ENCODE peak calls at places on chromosomes 12 and 14, in six cellular contexts. B is AG20443, P is iPS-NIHi11, E is retina, L is lung, F is BJ. G is an unnamed sample.

GRCh38 chr12:66699738-66700482 is 21.0 kb upstream of the GRIP1 start:
- DNase-seq in B (no peak), P (no peak), E (no peak), L (no peak), F (no peak), G (peak)

GRCh38 chr12:18443768-18444437 is 182.6 kb downstream of the PIK3C2G start:
- DNase-seq in B (peak), P (no peak), E (no peak), L (no peak), F (no peak), G (peak)

GRCh38 chr12:18430425-18431048 is 169.2 kb downstream of the PIK3C2G start:
- DNase-seq in B (peak), P (peak), E (peak), L (peak), F (no peak), G (peak)

GRCh38 chr12:98060421-98060820 is 455.0 kb upstream of the TMPO start:
- DNase-seq in B (no peak), P (no peak), E (no peak), L (no peak), F (no peak), G (no peak)

GRCh38 chr14:55382483-55382882 is 29.1 kb downstream of the ATG14 start:
- DNase-seq in B (no peak), P (no peak), E (no peak), L (no peak), F (no peak), G (no peak)

GRCh38 chr14:61042220-61042619 is 61.2 kb downstream of the SLC38A6 start:
- DNase-seq in B (no peak), P (no peak), E (no peak), L (no peak), F (no peak), G (no peak)

GRCh38 chr12:3005736-3006135 is 46.5 kb downstream of the TEAD4 start:
- DNase-seq in B (no peak), P (no peak), E (no peak), L (no peak), F (no peak), G (no peak)

GRCh38 chr14:103188691-103189480 is 65.6 kb downstream of the TNFAIP2 start:
- DNase-seq in B (peak), P (peak), E (no peak), L (no peak), F (no peak), G (no peak)

GRCh38 chr14:77185093-77185465 is 3.5 kb downstream of the TMEM63C start:
- DNase-seq in B (peak), P (no peak), E (no peak), L (no peak), F (no peak), G (no peak)

GRCh38 chr14:92657457-92658142 is 90.8 kb downstream of the LGMN start:
- DNase-seq in B (no peak), P (no peak), E (no peak), L (peak), F (no peak), G (no peak)

GRCh38 chr12:70236990-70237389 is 6.2 kb upstream of the CNOT2 start:
- DNase-seq in B (no peak), P (peak), E (no peak), L (no peak), F (no peak), G (no peak)

GRCh38 chr12:100612557-100612956 is 39.1 kb downstream of the GAS2L3 start:
- DNase-seq in B (no peak), P (no peak), E (no peak), L (no peak), F (no peak), G (no peak)

GRCh38 chr14:72643317-72643801 is 250.5 kb downstream of the DPF3 start:
- DNase-seq in B (peak), P (no peak), E (peak), L (no peak), F (peak), G (peak)

GRCh38 chr12:31220633-31221565 is 105.1 kb downstream of the SINHCAF start:
- DNase-seq in B (no peak), P (no peak), E (no peak), L (no peak), F (no peak), G (peak)

GRCh38 chr12:101891462-101891971 is 14.1 kb downstream of the DRAM1 start:
- DNase-seq in B (peak), P (no peak), E (no peak), L (peak), F (peak), G (peak)

GRCh38 chr12:9794484-9795063 is 32.7 kb upstream of the KLRF1 start:
- DNase-seq in B (no peak), P (no peak), E (no peak), L (no peak), F (no peak), G (no peak)

GRCh38 chr12:91533366-91533765 is 350.7 kb upstream of the DCN start:
- DNase-seq in B (no peak), P (no peak), E (no peak), L (no peak), F (no peak), G (no peak)

GRCh38 chr12:94745562-94745961 is 95.2 kb upstream of the TMCC3 start:
- DNase-seq in B (no peak), P (no peak), E (no peak), L (no peak), F (no peak), G (peak)

GRCh38 chr14:63164108-63164683 is 40.0 kb upstream of the RHOJ start:
- DNase-seq in B (no peak), P (no peak), E (no peak), L (no peak), F (no peak), G (peak)

GRCh38 chr12:130280226-130280625 is 57.5 kb upstream of the PIWIL1 start:
- DNase-seq in B (peak), P (no peak), E (no peak), L (no peak), F (no peak), G (no peak)

GRCh38 chr14:90962505-90962904 is 97.9 kb downstream of the RPS6KA5 start:
- DNase-seq in B (no peak), P (no peak), E (no peak), L (no peak), F (no peak), G (no peak)

GRCh38 chr12:76878899-76879709 is at the start of gene CSRP2:
- DNase-seq in B (peak), P (peak), E (peak), L (peak), F (no peak), G (peak)